ENCODE peak calls at places on chromosome 9, in five cellular contexts. One of them, this sample, is unnamed.

GRCh38 chr9:38391278-38392118 is 1.0 kb upstream of the ALDH1B1 start:
- DNase-seq in K562: no peak
- DNase-seq in A549: no peak
- DNase-seq in GM12878: no peak
- DNase-seq in WTC11: no peak
- DNase-seq in this sample: no peak

GRCh38 chr9:37104183-37104889 is 16.0 kb upstream of the ZCCHC7 start:
- DNase-seq in WTC11: no peak
- DNase-seq in K562: peak
- DNase-seq in GM12878: no peak
- DNase-seq in A549: peak
- DNase-seq in this sample: no peak

GRCh38 chr9:28934111-28934510 is 1360.8 kb upstream of the C9orf72 start:
- DNase-seq in WTC11: no peak
- DNase-seq in GM12878: no peak
- DNase-seq in A549: no peak
- DNase-seq in K562: no peak
- DNase-seq in this sample: no peak

GRCh38 chr9:77985996-77986395 is 45.6 kb downstream of the GNAQ start:
- DNase-seq in WTC11: no peak
- DNase-seq in K562: no peak
- DNase-seq in A549: no peak
- DNase-seq in GM12878: no peak
- DNase-seq in this sample: peak

GRCh38 chr9:93642961-93643360 is 66.6 kb downstream of the PHF2 start:
- DNase-seq in A549: no peak
- DNase-seq in GM12878: no peak
- DNase-seq in K562: no peak
- DNase-seq in WTC11: no peak
- DNase-seq in this sample: no peak

GRCh38 chr9:93136011-93136440 is 2.0 kb upstream of the NINJ1 start:
- DNase-seq in A549: peak
- DNase-seq in GM12878: no peak
- DNase-seq in K562: no peak
- DNase-seq in WTC11: no peak
- DNase-seq in this sample: no peak

GRCh38 chr9:6870650-6871477 is 113.1 kb downstream of the KDM4C start:
- DNase-seq in A549: no peak
- DNase-seq in WTC11: no peak
- DNase-seq in GM12878: no peak
- DNase-seq in K562: no peak
- DNase-seq in this sample: peak

GRCh38 chr9:120965344-120966004 is 38.9 kb upstream of the TRAF1 start:
- DNase-seq in WTC11: peak
- DNase-seq in K562: no peak
- DNase-seq in A549: no peak
- DNase-seq in GM12878: no peak
- DNase-seq in this sample: no peak

GRCh38 chr9:89374176-89374575 is 55.9 kb downstream of the SECISBP2 start:
- DNase-seq in GM12878: no peak
- DNase-seq in K562: no peak
- DNase-seq in WTC11: no peak
- DNase-seq in A549: no peak
- DNase-seq in this sample: no peak

GRCh38 chr9:114855488-114855887 is 49.6 kb upstream of the TNFSF15 start:
- DNase-seq in K562: no peak
- DNase-seq in GM12878: no peak
- DNase-seq in A549: no peak
- DNase-seq in WTC11: no peak
- DNase-seq in this sample: no peak

GRCh38 chr9:95092321-95093072 is 225.0 kb downstream of the FANCC start:
- DNase-seq in A549: no peak
- DNase-seq in K562: no peak
- DNase-seq in GM12878: no peak
- DNase-seq in WTC11: no peak
- DNase-seq in this sample: no peak

GRCh38 chr9:118108971-118109370 is 404.8 kb downstream of the TLR4 start:
- DNase-seq in GM12878: no peak
- DNase-seq in WTC11: no peak
- DNase-seq in K562: no peak
- DNase-seq in A549: no peak
- DNase-seq in this sample: no peak

GRCh38 chr9:106800691-106801090 is 62.3 kb upstream of the ZNF462 start:
- DNase-seq in GM12878: no peak
- DNase-seq in A549: no peak
- DNase-seq in WTC11: no peak
- DNase-seq in K562: no peak
- DNase-seq in this sample: no peak

GRCh38 chr9:132311978-132312377 is 42.8 kb downstream of the SETX start:
- DNase-seq in GM12878: no peak
- DNase-seq in WTC11: no peak
- DNase-seq in K562: no peak
- DNase-seq in A549: no peak
- DNase-seq in this sample: no peak

GRCh38 chr9:36543916-36544315 is 28.8 kb upstream of the MELK start:
- DNase-seq in A549: no peak
- DNase-seq in WTC11: no peak
- DNase-seq in GM12878: no peak
- DNase-seq in K562: no peak
- DNase-seq in this sample: no peak

GRCh38 chr9:125574136-125574877 is 132.7 kb downstream of the MAPKAP1 start:
- DNase-seq in A549: no peak
- DNase-seq in K562: no peak
- DNase-seq in WTC11: no peak
- DNase-seq in GM12878: no peak
- DNase-seq in this sample: no peak

GRCh38 chr9:93612052-93612795 is 35.8 kb downstream of the PHF2 start:
- DNase-seq in K562: no peak
- DNase-seq in GM12878: no peak
- DNase-seq in WTC11: no peak
- DNase-seq in A549: no peak
- DNase-seq in this sample: no peak

GRCh38 chr9:105359899-105360298 is 87.9 kb upstream of the FSD1L start:
- DNase-seq in K562: no peak
- DNase-seq in WTC11: no peak
- DNase-seq in GM12878: no peak
- DNase-seq in A549: no peak
- DNase-seq in this sample: no peak

GRCh38 chr9:18947772-18948391 is 85.1 kb downstream of the SAXO1 start:
- DNase-seq in GM12878: no peak
- DNase-seq in A549: no peak
- DNase-seq in WTC11: no peak
- DNase-seq in K562: no peak
- DNase-seq in this sample: no peak

GRCh38 chr9:91419222-91420191 is 4.1 kb downstream of the NFIL3 start:
- DNase-seq in GM12878: no peak
- DNase-seq in WTC11: no peak
- DNase-seq in K562: peak
- DNase-seq in A549: peak
- DNase-seq in this sample: peak

GRCh38 chr9:27714388-27714787 is 141.1 kb upstream of the C9orf72 start:
- DNase-seq in GM12878: no peak
- DNase-seq in K562: peak
- DNase-seq in WTC11: no peak
- DNase-seq in A549: peak
- DNase-seq in this sample: no peak

GRCh38 chr9:84141762-84142370 is 161.3 kb downstream of the RMI1 start:
- DNase-seq in GM12878: no peak
- DNase-seq in K562: no peak
- DNase-seq in WTC11: no peak
- DNase-seq in A549: no peak
- DNase-seq in this sample: no peak

GRCh38 chr9:80157561-80157983 is 585.8 kb downstream of the TLE4 start:
- DNase-seq in K562: no peak
- DNase-seq in WTC11: no peak
- DNase-seq in GM12878: no peak
- DNase-seq in A549: no peak
- DNase-seq in this sample: no peak

GRCh38 chr9:108160705-108161233 is 671.2 kb upstream of the KLF4 start:
- DNase-seq in GM12878: no peak
- DNase-seq in K562: no peak
- DNase-seq in WTC11: no peak
- DNase-seq in A549: no peak
- DNase-seq in this sample: no peak

GRCh38 chr9:88233091-88233490 is 94.8 kb upstream of the SPATA31C2 start:
- DNase-seq in WTC11: no peak
- DNase-seq in GM12878: no peak
- DNase-seq in K562: no peak
- DNase-seq in A549: no peak
- DNase-seq in this sample: no peak

GRCh38 chr9:124452841-124453585 is 2.8 kb downstream of the ADGRD2 start:
- DNase-seq in GM12878: no peak
- DNase-seq in K562: no peak
- DNase-seq in WTC11: no peak
- DNase-seq in A549: no peak
- DNase-seq in this sample: no peak

GRCh38 chr9:94175669-94176068 is 83.4 kb upstream of the ZNF169 start:
- DNase-seq in A549: no peak
- DNase-seq in K562: no peak
- DNase-seq in WTC11: no peak
- DNase-seq in GM12878: no peak
- DNase-seq in this sample: no peak

GRCh38 chr9:123927625-123928308 is 2.2 kb downstream of the DENND1A start:
- DNase-seq in A549: no peak
- DNase-seq in GM12878: peak
- DNase-seq in WTC11: no peak
- DNase-seq in K562: peak
- DNase-seq in this sample: no peak

GRCh38 chr9:101605547-101605946 is 10.8 kb upstream of the PPP3R2 start:
- DNase-seq in A549: no peak
- DNase-seq in WTC11: no peak
- DNase-seq in GM12878: no peak
- DNase-seq in K562: no peak
- DNase-seq in this sample: no peak

GRCh38 chr9:101604287-101604686 is 9.5 kb upstream of the PPP3R2 start:
- DNase-seq in K562: no peak
- DNase-seq in WTC11: no peak
- DNase-seq in GM12878: no peak
- DNase-seq in A549: no peak
- DNase-seq in this sample: no peak

DNA sequence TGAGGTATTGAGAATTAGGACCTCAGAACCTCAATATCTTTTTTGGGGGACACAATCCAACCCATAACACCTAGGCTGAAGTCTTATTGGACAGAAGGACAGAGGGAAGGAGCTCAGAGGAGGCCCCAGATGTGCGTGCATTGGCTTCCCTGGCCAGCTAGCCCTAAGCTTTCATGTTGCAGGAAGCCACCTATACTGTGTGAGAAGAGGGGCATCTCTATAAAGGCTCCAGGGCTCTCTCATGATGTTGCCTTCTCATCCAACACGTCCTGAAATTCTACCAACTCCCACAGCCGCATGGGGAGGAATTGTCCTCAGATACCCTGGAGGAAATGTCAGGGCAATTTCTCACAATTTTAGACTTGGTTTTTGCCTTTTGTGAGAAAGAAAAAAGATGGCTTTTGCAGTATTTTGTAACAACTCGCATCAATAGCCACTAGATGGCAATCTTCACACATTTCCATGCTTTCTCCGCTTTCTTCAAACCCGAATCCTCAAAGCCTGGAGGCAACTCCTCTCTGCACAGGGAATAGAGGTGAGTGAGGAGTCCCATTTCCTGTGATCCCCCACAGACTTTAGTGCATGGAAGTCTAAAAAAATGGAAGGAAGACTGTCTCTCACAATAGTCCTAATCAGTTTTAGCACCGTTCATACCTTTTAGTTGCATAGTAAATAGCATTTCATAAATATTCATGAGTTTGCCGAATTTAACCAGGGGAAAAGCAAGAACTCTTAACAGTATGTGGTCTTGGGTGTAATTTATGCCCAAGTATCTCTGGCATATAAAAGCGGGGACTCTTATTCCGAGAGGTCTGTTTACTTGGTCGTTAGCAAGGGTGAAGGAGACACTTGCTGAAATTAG is 7.4 kb upstream of the PPP3R2 start:
- DNase-seq in WTC11: peak
- DNase-seq in A549: peak
- DNase-seq in K562: peak
- DNase-seq in GM12878: no peak
- DNase-seq in this sample: peak
- TF ChIP-seq ESRRA in WTC11: no peak
- TF ChIP-seq ESRRA in A549: no peak
- TF ChIP-seq ESRRA in K562: no peak
- TF ChIP-seq ESRRA in GM12878: no peak
- TF ChIP-seq ESRRA in this sample: no peak

DNA sequence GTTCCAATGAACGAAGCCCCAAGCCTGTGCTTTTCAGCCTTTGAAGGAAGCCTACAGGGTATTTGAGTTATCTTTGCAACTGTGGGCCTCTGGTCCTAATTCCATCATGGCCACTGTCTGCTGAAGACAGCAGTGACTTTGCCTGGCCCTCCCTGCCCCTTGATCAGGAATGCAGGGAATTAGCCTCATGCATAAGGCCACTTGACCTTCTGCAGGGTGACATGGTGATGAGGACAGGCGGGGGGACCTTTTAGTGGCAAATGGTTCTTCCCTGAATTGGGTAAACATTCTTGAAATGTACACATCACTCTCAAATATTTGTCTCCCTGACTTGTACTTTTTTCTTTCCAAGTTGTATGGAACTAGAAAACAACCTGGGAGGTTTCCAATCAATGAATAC is 25.2 kb upstream of the XPA start:
- DNase-seq in K562: no peak
- DNase-seq in A549: no peak
- DNase-seq in GM12878: no peak
- DNase-seq in WTC11: no peak
- DNase-seq in this sample: no peak
- TF ChIP-seq ESRRA in K562: no peak
- TF ChIP-seq ESRRA in A549: no peak
- TF ChIP-seq ESRRA in GM12878: no peak
- TF ChIP-seq ESRRA in WTC11: no peak
- TF ChIP-seq ESRRA in this sample: no peak

GRCh38 chr9:13688990-13689600 is 409.6 kb upstream of the MPDZ start:
- DNase-seq in WTC11: peak
- DNase-seq in GM12878: no peak
- DNase-seq in K562: no peak
- DNase-seq in A549: peak
- DNase-seq in this sample: no peak
- TF ChIP-seq ESRRA in WTC11: no peak
- TF ChIP-seq ESRRA in GM12878: no peak
- TF ChIP-seq ESRRA in K562: no peak
- TF ChIP-seq ESRRA in A549: no peak
- TF ChIP-seq ESRRA in this sample: no peak

DNA sequence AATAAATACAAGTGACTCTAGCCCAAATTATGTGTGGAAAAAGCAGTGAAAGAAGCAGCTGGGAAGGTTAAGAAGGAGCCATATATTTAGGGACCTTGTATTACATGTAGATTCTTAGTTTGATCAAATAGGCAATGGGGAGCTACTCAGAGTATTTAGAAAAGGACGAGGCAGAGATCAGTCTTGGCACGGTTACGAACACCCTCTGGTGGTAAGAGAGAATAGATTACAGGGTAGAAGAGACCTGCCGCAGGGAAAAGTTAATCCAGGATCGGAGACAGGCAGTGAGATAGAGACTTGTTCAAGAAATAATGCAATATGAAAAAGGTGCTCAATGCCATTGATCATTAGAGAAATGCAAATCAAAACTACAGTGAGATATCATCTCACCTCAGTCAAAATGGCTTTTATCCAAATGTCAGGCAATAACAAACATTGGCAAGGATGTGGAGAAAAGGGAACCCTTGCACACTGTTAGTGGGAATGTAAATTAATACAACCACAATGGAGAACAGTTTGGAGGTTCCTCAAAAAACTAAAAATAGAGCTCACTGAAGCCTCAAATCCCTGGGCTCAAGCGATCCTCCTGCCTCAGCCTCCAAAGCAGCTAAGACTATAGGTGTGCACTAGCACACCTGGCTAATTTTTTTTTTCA is 12.0 kb downstream of the INIP start:
- DNase-seq in A549: peak
- DNase-seq in K562: no peak
- DNase-seq in WTC11: peak
- DNase-seq in GM12878: no peak
- DNase-seq in this sample: peak
- TF ChIP-seq ESRRA in A549: no peak
- TF ChIP-seq ESRRA in K562: no peak
- TF ChIP-seq ESRRA in WTC11: no peak
- TF ChIP-seq ESRRA in GM12878: no peak
- TF ChIP-seq ESRRA in this sample: no peak